ENCODE peak calls at places on chromosome 4, in five cellular contexts. One of them, this sample, is unnamed.

GRCh38 chr4:141241986-141242385 is 21.3 kb downstream of the ZNF330 start:
- DNase-seq in HAP-1: no peak
- DNase-seq in GM06990: no peak
- DNase-seq in PC-3: no peak
- DNase-seq in effector memory CD4-positive, alpha-beta T cell: no peak
- DNase-seq in this sample: peak; percentile 4

GRCh38 chr4:113840850-113841249 is 79.3 kb upstream of the CAMK2D start:
- DNase-seq in HAP-1: no peak
- DNase-seq in PC-3: peak; percentile 55
- DNase-seq in effector memory CD4-positive, alpha-beta T cell: no peak
- DNase-seq in GM06990: no peak
- DNase-seq in this sample: no peak

GRCh38 chr4:169024762-169025161 is 14.7 kb upstream of the CBR4 start:
- DNase-seq in PC-3: peak; percentile 68
- DNase-seq in GM06990: no peak
- DNase-seq in effector memory CD4-positive, alpha-beta T cell: no peak
- DNase-seq in HAP-1: peak; percentile 32
- DNase-seq in this sample: peak; percentile 82

GRCh38 chr4:99816611-99817309 is at the start of gene DAPP1:
- DNase-seq in PC-3: peak; percentile 89
- DNase-seq in HAP-1: no peak
- DNase-seq in GM06990: peak; percentile 83
- DNase-seq in effector memory CD4-positive, alpha-beta T cell: peak; percentile 68
- DNase-seq in this sample: no peak

GRCh38 chr4:173436866-173437265 is 38.0 kb upstream of the SCRG1 start:
- DNase-seq in effector memory CD4-positive, alpha-beta T cell: no peak
- DNase-seq in PC-3: no peak
- DNase-seq in GM06990: no peak
- DNase-seq in HAP-1: no peak
- DNase-seq in this sample: no peak

GRCh38 chr4:32429151-32429550 is 1709.0 kb downstream of the PCDH7 start:
- DNase-seq in PC-3: no peak
- DNase-seq in effector memory CD4-positive, alpha-beta T cell: no peak
- DNase-seq in GM06990: no peak
- DNase-seq in HAP-1: no peak
- DNase-seq in this sample: peak; percentile 10

GRCh38 chr4:88006956-88007303 is 505 bp upstream of the PKD2 start:
- DNase-seq in PC-3: no peak
- DNase-seq in effector memory CD4-positive, alpha-beta T cell: no peak
- DNase-seq in GM06990: peak; percentile 14
- DNase-seq in HAP-1: no peak
- DNase-seq in this sample: no peak

GRCh38 chr4:1136028-1136427 is 22.7 kb upstream of the RNF212 start:
- DNase-seq in effector memory CD4-positive, alpha-beta T cell: no peak
- DNase-seq in PC-3: no peak
- DNase-seq in HAP-1: no peak
- DNase-seq in GM06990: no peak
- DNase-seq in this sample: no peak

GRCh38 chr4:1330761-1331590 is 16.0 kb upstream of the UVSSA start:
- DNase-seq in PC-3: no peak
- DNase-seq in GM06990: no peak
- DNase-seq in effector memory CD4-positive, alpha-beta T cell: peak; percentile 62
- DNase-seq in HAP-1: no peak
- DNase-seq in this sample: no peak

GRCh38 chr4:185566972-185567749 is 31.9 kb upstream of the PDLIM3 start:
- DNase-seq in GM06990: no peak
- DNase-seq in effector memory CD4-positive, alpha-beta T cell: no peak
- DNase-seq in HAP-1: no peak
- DNase-seq in PC-3: no peak
- DNase-seq in this sample: peak; percentile 67

GRCh38 chr4:29734343-29734742 is 985.8 kb upstream of the PCDH7 start:
- DNase-seq in HAP-1: no peak
- DNase-seq in PC-3: peak; percentile 34
- DNase-seq in effector memory CD4-positive, alpha-beta T cell: no peak
- DNase-seq in GM06990: no peak
- DNase-seq in this sample: no peak
- H3K4me3 ChIP-seq in HAP-1: no peak overlapping the region
- H3K4me3 ChIP-seq in PC-3: no peak overlapping the region
- H3K4me3 ChIP-seq in effector memory CD4-positive, alpha-beta T cell: no peak overlapping the region
- H3K4me3 ChIP-seq in GM06990: no peak overlapping the region
- H3K4me3 ChIP-seq in this sample: no peak overlapping the region

GRCh38 chr4:122090989-122091388 is 61.1 kb upstream of the BLTP1 start:
- DNase-seq in GM06990: no peak
- DNase-seq in HAP-1: no peak
- DNase-seq in effector memory CD4-positive, alpha-beta T cell: no peak
- DNase-seq in PC-3: no peak
- DNase-seq in this sample: peak; percentile 1

GRCh38 chr4:122086338-122086737 is 65.8 kb upstream of the BLTP1 start:
- DNase-seq in GM06990: no peak
- DNase-seq in effector memory CD4-positive, alpha-beta T cell: no peak
- DNase-seq in HAP-1: no peak
- DNase-seq in PC-3: no peak
- DNase-seq in this sample: no peak

GRCh38 chr4:122091397-122091796 is 60.7 kb upstream of the BLTP1 start:
- DNase-seq in PC-3: no peak
- DNase-seq in HAP-1: no peak
- DNase-seq in GM06990: no peak
- DNase-seq in effector memory CD4-positive, alpha-beta T cell: no peak
- DNase-seq in this sample: no peak

GRCh38 chr4:122091836-122092235 is 60.3 kb upstream of the BLTP1 start:
- DNase-seq in HAP-1: no peak
- DNase-seq in GM06990: no peak
- DNase-seq in PC-3: no peak
- DNase-seq in effector memory CD4-positive, alpha-beta T cell: no peak
- DNase-seq in this sample: no peak
- H3K27me3 ChIP-seq in HAP-1: no peaks in the 10 kb centered on the region
- H3K27me3 ChIP-seq in GM06990: no peaks in the 10 kb centered on the region
- H3K27me3 ChIP-seq in PC-3: no peaks in the 10 kb centered on the region
- H3K27me3 ChIP-seq in effector memory CD4-positive, alpha-beta T cell: no peaks in the 10 kb centered on the region
- H3K27me3 ChIP-seq in this sample: no peaks in the 10 kb centered on the region

DNA sequence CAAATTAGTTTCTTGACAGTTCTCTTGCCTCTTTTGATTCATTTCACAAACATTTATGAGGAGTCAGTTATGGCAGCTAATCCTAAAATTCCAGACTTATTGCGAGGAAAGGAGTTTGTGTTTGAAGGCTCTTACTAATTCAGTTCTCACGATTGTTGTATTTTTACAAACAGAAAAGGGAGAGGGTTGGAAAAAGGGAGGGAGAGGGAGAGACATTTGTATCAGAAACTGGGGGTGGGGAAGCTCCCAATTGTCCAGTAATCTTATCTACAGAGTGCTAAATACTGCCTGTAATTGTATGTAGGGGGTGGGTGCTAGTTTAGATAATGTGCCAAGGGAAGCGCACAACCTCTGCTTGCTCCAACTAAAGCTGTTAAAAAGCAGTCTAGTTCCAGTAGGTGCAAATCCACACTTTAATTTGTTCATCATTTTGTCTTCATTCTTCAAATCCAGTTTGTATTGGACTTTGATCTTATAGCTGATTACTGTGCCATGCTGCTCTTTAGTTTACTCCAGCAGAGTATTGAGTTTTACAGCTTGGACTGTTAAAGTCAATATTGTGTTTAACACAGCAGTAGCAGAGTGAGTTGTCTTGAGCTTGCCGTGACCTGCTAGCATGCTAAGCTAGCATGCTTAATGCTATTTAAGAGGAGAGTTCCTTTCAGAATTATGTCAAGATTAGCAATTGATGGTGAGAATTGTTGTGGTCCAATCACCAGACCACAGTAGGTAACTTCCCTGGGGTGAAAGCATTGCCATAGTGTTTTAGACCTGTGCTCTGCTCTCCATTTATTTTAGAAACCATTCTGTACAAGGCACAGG is 13.9 kb downstream of the FNIP2 start:
- DNase-seq in HAP-1: no peak
- DNase-seq in effector memory CD4-positive, alpha-beta T cell: no peak
- DNase-seq in GM06990: no peak
- DNase-seq in PC-3: no peak
- DNase-seq in this sample: no peak
- H3K4me3 ChIP-seq in HAP-1: no peak overlapping the region
- H3K4me3 ChIP-seq in effector memory CD4-positive, alpha-beta T cell: no peak overlapping the region
- H3K4me3 ChIP-seq in GM06990: no peak overlapping the region
- H3K4me3 ChIP-seq in PC-3: no peak overlapping the region
- H3K4me3 ChIP-seq in this sample: peak overlapping the region; percentile 31

GRCh38 chr4:8864912-8865680 is 6.5 kb downstream of the HMX1 start:
- DNase-seq in PC-3: no peak
- DNase-seq in GM06990: no peak
- DNase-seq in effector memory CD4-positive, alpha-beta T cell: no peak
- DNase-seq in HAP-1: no peak
- DNase-seq in this sample: no peak

GRCh38 chr4:8862800-8863758 is 8.6 kb downstream of the HMX1 start:
- DNase-seq in GM06990: no peak
- DNase-seq in effector memory CD4-positive, alpha-beta T cell: no peak
- DNase-seq in PC-3: no peak
- DNase-seq in HAP-1: no peak
- DNase-seq in this sample: no peak

GRCh38 chr4:8862334-8862733 is 9.3 kb downstream of the HMX1 start:
- DNase-seq in HAP-1: no peak
- DNase-seq in PC-3: no peak
- DNase-seq in GM06990: no peak
- DNase-seq in effector memory CD4-positive, alpha-beta T cell: no peak
- DNase-seq in this sample: no peak

GRCh38 chr4:8865681-8866310 is 5.8 kb downstream of the HMX1 start:
- DNase-seq in effector memory CD4-positive, alpha-beta T cell: no peak
- DNase-seq in PC-3: no peak
- DNase-seq in GM06990: no peak
- DNase-seq in HAP-1: no peak
- DNase-seq in this sample: no peak

DNA sequence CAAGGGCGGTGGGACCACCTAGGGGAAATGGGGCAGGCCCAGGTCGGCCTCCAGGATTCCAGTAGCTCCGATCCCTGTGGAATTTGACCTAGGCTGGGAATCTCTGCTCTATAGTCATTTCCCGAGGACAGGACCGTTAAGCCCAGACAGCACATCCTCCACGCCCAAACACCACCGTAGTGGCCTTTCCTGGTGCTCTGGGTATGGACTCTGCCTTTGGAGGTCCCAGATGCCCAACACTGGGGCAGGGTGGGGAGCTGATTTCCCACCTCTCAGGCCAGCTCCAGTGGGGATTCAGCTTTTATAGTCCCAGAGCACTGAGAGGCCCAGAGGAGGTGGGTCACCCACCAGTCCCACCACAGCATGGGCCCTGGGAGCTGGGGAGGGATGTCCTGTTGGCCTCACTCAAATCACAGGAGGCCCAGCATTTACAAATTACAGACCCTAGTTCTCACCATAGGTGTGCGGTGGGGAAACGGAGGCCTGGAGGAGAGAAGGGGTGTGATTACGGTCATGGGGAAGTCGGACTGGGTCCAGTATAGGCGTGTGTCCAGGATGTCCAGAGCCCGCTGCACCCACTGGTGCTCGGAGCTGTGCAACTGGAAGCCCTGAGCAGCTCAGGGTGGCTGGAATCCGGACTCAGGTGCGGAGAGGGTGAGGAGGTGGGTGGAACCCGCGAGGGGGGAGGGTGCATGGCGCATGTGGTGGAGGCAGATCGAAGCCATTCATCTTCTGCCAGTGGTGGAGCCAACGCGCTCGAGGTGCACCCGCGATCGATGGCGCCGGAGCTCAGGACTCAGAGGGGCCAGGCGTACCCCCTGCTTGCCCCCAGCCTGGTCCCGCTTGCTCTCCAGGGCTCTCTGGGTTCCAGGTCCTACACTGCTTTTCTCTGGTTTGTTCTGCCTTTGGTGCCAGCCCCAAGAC is 7.6 kb downstream of the HMX1 start:
- DNase-seq in GM06990: no peak
- DNase-seq in effector memory CD4-positive, alpha-beta T cell: no peak
- DNase-seq in HAP-1: no peak
- DNase-seq in PC-3: no peak
- DNase-seq in this sample: no peak
- H3K27me3 ChIP-seq in GM06990: no peaks in the 10 kb centered on the region
- H3K27me3 ChIP-seq in effector memory CD4-positive, alpha-beta T cell: peaks cover 19% of the 10 kb centered on the region
- H3K27me3 ChIP-seq in HAP-1: peaks cover 85% of the 10 kb centered on the region
- H3K27me3 ChIP-seq in PC-3: peaks cover 74% of the 10 kb centered on the region
- H3K27me3 ChIP-seq in this sample: peaks cover 66% of the 10 kb centered on the region

DNA sequence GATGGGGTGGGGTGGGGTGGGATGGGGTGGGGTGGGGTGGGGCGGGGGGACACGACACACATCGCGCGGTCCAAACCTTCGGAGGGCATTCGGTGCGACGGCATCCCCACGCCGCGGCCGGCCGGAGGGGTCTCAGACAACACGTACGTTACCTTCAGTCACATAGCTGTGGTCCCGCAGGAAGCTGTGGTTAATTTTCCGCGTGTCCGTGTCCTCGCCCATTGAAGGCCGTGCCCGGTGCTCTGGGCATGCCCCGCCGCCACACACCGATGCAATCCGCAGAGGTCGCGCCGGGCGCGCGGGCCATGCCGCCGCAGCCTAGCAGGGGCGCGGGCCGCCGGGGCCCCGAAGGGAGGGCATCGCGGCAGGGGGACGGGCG is 417 bp downstream of the PPP2R2C start:
- DNase-seq in GM06990: no peak
- DNase-seq in PC-3: no peak
- DNase-seq in effector memory CD4-positive, alpha-beta T cell: no peak
- DNase-seq in HAP-1: peak; percentile 34
- DNase-seq in this sample: peak; percentile 4
- H3K4me3 ChIP-seq in GM06990: no peak overlapping the region
- H3K4me3 ChIP-seq in PC-3: peak overlapping the region; percentile 50
- H3K4me3 ChIP-seq in effector memory CD4-positive, alpha-beta T cell: no peak overlapping the region
- H3K4me3 ChIP-seq in HAP-1: peak overlapping the region; percentile 57
- H3K4me3 ChIP-seq in this sample: no peak overlapping the region